ENCODE peak calls at places on chromosomes 1 and 21, in ten cellular contexts. I, N, G, W, B, O, K, P, X and C are unnamed samples.

GRCh38 chr1:12528021-12528852 is 89.8 kb downstream of the DHRS3 start:
- DNase-seq in I (no peak), N (no peak), G (no peak), W (no peak), B (no peak), O (no peak), K (no peak), P (no peak), X (peak), C (no peak)

GRCh38 chr21:21341041-21341440 is 342.8 kb downstream of the NCAM2 start:
- DNase-seq in I (no peak), N (no peak), G (no peak), W (no peak), B (no peak), O (no peak), K (no peak), P (no peak), X (no peak), C (no peak)

GRCh38 chr1:90133133-90133532 is 138.2 kb downstream of the ZNF326 start:
- DNase-seq in I (no peak), N (peak), G (peak), W (no peak), B (no peak), O (peak), K (no peak), P (no peak), X (peak), C (no peak)

GRCh38 chr1:17926906-17927305 is 171.8 kb downstream of the ACTL8 start:
- DNase-seq in I (no peak), N (no peak), G (no peak), W (no peak), B (no peak), O (no peak), K (no peak), P (no peak), X (no peak), C (no peak)

GRCh38 chr1:243628476-243628907 is 221.6 kb downstream of the AKT3 start:
- DNase-seq in I (no peak), N (no peak), G (no peak), W (no peak), B (no peak), O (no peak), K (no peak), P (no peak), X (peak), C (no peak)

GRCh38 chr1:186843261-186843660 is 14.5 kb downstream of the PLA2G4A start:
- DNase-seq in I (no peak), N (no peak), G (no peak), W (no peak), B (no peak), O (no peak), K (no peak), P (no peak), X (no peak), C (no peak)

GRCh38 chr1:165862448-165862847 is 35.0 kb downstream of the UCK2 start:
- DNase-seq in I (no peak), N (no peak), G (peak), W (no peak), B (no peak), O (no peak), K (no peak), P (no peak), X (no peak), C (no peak)

GRCh38 chr1:29648798-29649374 is 412.6 kb downstream of the PTPRU start:
- DNase-seq in I (no peak), N (no peak), G (no peak), W (no peak), B (no peak), O (no peak), K (no peak), P (no peak), X (no peak), C (no peak)

GRCh38 chr1:224819861-224820260 is 109.6 kb upstream of the DNAH14 start:
- DNase-seq in I (no peak), N (no peak), G (no peak), W (no peak), B (no peak), O (no peak), K (no peak), P (no peak), X (no peak), C (no peak)

GRCh38 chr1:17032741-17033140 is 21.0 kb upstream of the ATP13A2 start:
- DNase-seq in I (no peak), N (no peak), G (no peak), W (no peak), B (no peak), O (no peak), K (no peak), P (no peak), X (no peak), C (no peak)

GRCh38 chr1:228378453-228379164 is 28.0 kb downstream of the TRIM11 start:
- DNase-seq in I (peak), N (peak), G (peak), W (peak), B (no peak), O (peak), K (peak), P (peak), X (peak), C (peak)

GRCh38 chr21:36627242-36627641 is 71.7 kb upstream of the SIM2 start:
- DNase-seq in I (no peak), N (no peak), G (no peak), W (no peak), B (no peak), O (no peak), K (no peak), P (no peak), X (peak), C (no peak)

GRCh38 chr1:27258598-27258997 is 24.2 kb downstream of the WDTC1 start:
- DNase-seq in I (no peak), N (no peak), G (no peak), W (no peak), B (no peak), O (no peak), K (no peak), P (no peak), X (no peak), C (peak)

GRCh38 chr1:78005755-78006154 is 1.0 kb downstream of the DNAJB4 start:
- DNase-seq in I (no peak), N (no peak), G (no peak), W (no peak), B (no peak), O (no peak), K (no peak), P (no peak), X (peak), C (peak)

GRCh38 chr21:37220433-37220980 is 46.6 kb downstream of the VPS26C start:
- DNase-seq in I (peak), N (peak), G (no peak), W (peak), B (no peak), O (no peak), K (no peak), P (no peak), X (no peak), C (no peak)

GRCh38 chr1:39990428-39990827 is 35.5 kb downstream of the MFSD2A start:
- DNase-seq in I (no peak), N (no peak), G (no peak), W (no peak), B (no peak), O (no peak), K (no peak), P (no peak), X (peak), C (no peak)

GRCh38 chr1:193733674-193734073 is 547.3 kb upstream of the B3GALT2 start:
- DNase-seq in I (no peak), N (no peak), G (no peak), W (no peak), B (no peak), O (no peak), K (no peak), P (no peak), X (no peak), C (no peak)

GRCh38 chr1:65958561-65959350 is 166.1 kb downstream of the PDE4B start:
- DNase-seq in I (no peak), N (peak), G (peak), W (peak), B (no peak), O (peak), K (no peak), P (no peak), X (peak), C (peak)

GRCh38 chr21:25977068-25977611 is 193.4 kb downstream of the APP start:
- DNase-seq in I (no peak), N (no peak), G (no peak), W (no peak), B (no peak), O (no peak), K (no peak), P (no peak), X (no peak), C (peak)

GRCh38 chr1:53634571-53634979 is 104.4 kb downstream of the GLIS1 start:
- DNase-seq in I (no peak), N (no peak), G (no peak), W (no peak), B (no peak), O (no peak), K (no peak), P (no peak), X (no peak), C (no peak)

GRCh38 chr1:205567716-205568115 is 63.2 kb downstream of the CDK18 start:
- DNase-seq in I (no peak), N (no peak), G (no peak), W (no peak), B (no peak), O (no peak), K (no peak), P (no peak), X (no peak), C (no peak)

GRCh38 chr21:34158866-34159616 is 85.7 kb downstream of the MRPS6 start:
- DNase-seq in I (no peak), N (no peak), G (no peak), W (no peak), B (no peak), O (no peak), K (no peak), P (no peak), X (no peak), C (no peak)

GRCh38 chr1:222369991-222370910 is 177.7 kb downstream of the HHIPL2 start:
- DNase-seq in I (no peak), N (no peak), G (no peak), W (no peak), B (no peak), O (no peak), K (no peak), P (no peak), X (peak), C (no peak)

GRCh38 chr1:45617618-45618017 is 6.2 kb downstream of the CCDC17 start:
- DNase-seq in I (no peak), N (no peak), G (no peak), W (no peak), B (no peak), O (no peak), K (no peak), P (no peak), X (no peak), C (no peak)

GRCh38 chr1:228555074-228555989 is 68.2 kb downstream of the RNF187 start:
- DNase-seq in I (no peak), N (no peak), G (peak), W (no peak), B (no peak), O (peak), K (no peak), P (no peak), X (no peak), C (peak)

GRCh38 chr21:28239345-28239744 is 753.3 kb downstream of the LTN1 start:
- DNase-seq in I (no peak), N (no peak), G (no peak), W (no peak), B (no peak), O (no peak), K (no peak), P (no peak), X (no peak), C (no peak)

GRCh38 chr1:31064685-31065309 is 720 bp downstream of the PUM1 start:
- DNase-seq in I (no peak), N (no peak), G (peak), W (peak), B (no peak), O (no peak), K (peak), P (no peak), X (peak), C (no peak)

GRCh38 chr21:38817371-38818335 is 11.9 kb downstream of the ETS2 start:
- DNase-seq in I (no peak), N (no peak), G (no peak), W (no peak), B (no peak), O (no peak), K (no peak), P (no peak), X (peak), C (no peak)

GRCh38 chr1:201461193-201461657 is 7.8 kb downstream of the PHLDA3 start:
- DNase-seq in I (no peak), N (no peak), G (no peak), W (no peak), B (no peak), O (no peak), K (no peak), P (peak), X (peak), C (no peak)

GRCh38 chr1:201508809-201509208 is 1.9 kb upstream of the CSRP1 start:
- DNase-seq in I (no peak), N (no peak), G (no peak), W (no peak), B (no peak), O (no peak), K (no peak), P (no peak), X (no peak), C (no peak)

GRCh38 chr1:245873883-245874671 is 633.0 kb downstream of the SMYD3 start:
- DNase-seq in I (no peak), N (no peak), G (no peak), W (no peak), B (no peak), O (no peak), K (no peak), P (no peak), X (peak), C (no peak)

GRCh38 chr1:27026621-27027574 is 14.2 kb upstream of the TENT5B start:
- DNase-seq in I (no peak), N (peak), G (no peak), W (no peak), B (no peak), O (peak), K (no peak), P (no peak), X (peak), C (no peak)

GRCh38 chr1:116986531-116987255 is 14.9 kb upstream of the CD101 start:
- DNase-seq in I (peak), N (no peak), G (no peak), W (peak), B (no peak), O (no peak), K (no peak), P (no peak), X (no peak), C (peak)

GRCh38 chr1:32521165-32521564 is 18.1 kb upstream of the ZBTB8A start:
- DNase-seq in I (no peak), N (no peak), G (peak), W (no peak), B (no peak), O (no peak), K (no peak), P (no peak), X (no peak), C (no peak)

GRCh38 chr21:44930543-44930981 is 9.3 kb upstream of the SLX9 start:
- DNase-seq in I (peak), N (no peak), G (peak), W (peak), B (no peak), O (no peak), K (peak), P (no peak), X (no peak), C (peak)

GRCh38 chr21:17730782-17731181 is 88.4 kb downstream of the C21orf91 start:
- DNase-seq in I (no peak), N (no peak), G (no peak), W (no peak), B (no peak), O (no peak), K (no peak), P (no peak), X (peak), C (no peak)

GRCh38 chr21:9837946-9838801 is 683.2 kb upstream of the TPTE start:
- DNase-seq in I (no peak), N (no peak), G (no peak), W (no peak), B (no peak), O (no peak), K (no peak), P (no peak), X (no peak), C (no peak)

GRCh38 chr1:7136166-7136953 is 351.1 kb downstream of the CAMTA1 start:
- DNase-seq in I (no peak), N (no peak), G (no peak), W (no peak), B (no peak), O (no peak), K (no peak), P (no peak), X (no peak), C (no peak)

GRCh38 chr1:177975588-177976495 is 6.0 kb upstream of the SEC16B start:
- DNase-seq in I (no peak), N (no peak), G (no peak), W (no peak), B (no peak), O (no peak), K (no peak), P (peak), X (peak), C (no peak)